ENCODE peak calls at places on chromosomes 5 and 9, in eight cellular contexts. U, G, N, L, A, F, E and S are unnamed samples.

GRCh38 chr5:9009931-9010652 is 535.8 kb downstream of the SEMA5A start:
- DNase-seq in N (no peak), A (no peak), G (no peak), E (no peak), L (no peak), U (peak), F (no peak), S (no peak)

GRCh38 chr5:15393146-15393545 is 106.8 kb upstream of the FBXL7 start:
- DNase-seq in G (no peak), F (no peak), N (no peak), E (no peak), A (no peak), L (no peak), U (no peak), S (no peak)

GRCh38 chr5:1734271-1734907 is 65.2 kb downstream of the MRPL36 start:
- DNase-seq in U (no peak), F (no peak), E (no peak), L (no peak), N (no peak), A (peak), G (no peak), S (no peak)

GRCh38 chr5:177066227-177066626 is 20.5 kb upstream of the FGFR4 start:
- DNase-seq in F (no peak), E (no peak), U (no peak), G (no peak), L (no peak), N (no peak), A (no peak), S (no peak)

GRCh38 chr9:85898288-85898802 is 42.6 kb upstream of the NAA35 start:
- DNase-seq in A (no peak), N (no peak), G (no peak), F (no peak), L (no peak), E (no peak), U (no peak), S (no peak)

GRCh38 chr9:137820161-137820855 is 57.3 kb upstream of the CACNA1B start:
- DNase-seq in F (peak), L (no peak), G (no peak), N (no peak), E (no peak), U (no peak), A (no peak), S (no peak)

GRCh38 chr5:153658606-153659005 is 168.1 kb downstream of the GRIA1 start:
- DNase-seq in F (no peak), G (no peak), A (no peak), L (no peak), E (no peak), U (peak), N (no peak), S (no peak)

GRCh38 chr9:136658849-136659535 is 3.7 kb upstream of the EGFL7 start:
- DNase-seq in A (no peak), G (no peak), F (peak), L (no peak), E (no peak), N (peak), U (no peak), S (no peak)

GRCh38 chr9:71361357-71361756 is 239.9 kb upstream of the TRPM3 start:
- DNase-seq in F (no peak), U (no peak), N (no peak), A (no peak), L (no peak), E (no peak), G (no peak), S (no peak)

GRCh38 chr9:89359636-89360315 is 41.5 kb downstream of the SECISBP2 start:
- DNase-seq in U (no peak), L (no peak), G (no peak), F (no peak), N (no peak), A (no peak), E (no peak), S (no peak)

GRCh38 chr5:76601470-76601869 is 21.7 kb downstream of the F2RL2 start:
- DNase-seq in F (no peak), G (peak), N (no peak), U (peak), A (no peak), E (no peak), L (peak), S (peak)

GRCh38 chr9:29966247-29966646 is 2393.0 kb upstream of the C9orf72 start:
- DNase-seq in U (peak), L (no peak), F (no peak), N (no peak), G (no peak), A (no peak), E (no peak), S (no peak)

GRCh38 chr9:37327553-37327952 is 94.9 kb upstream of the GRHPR start:
- DNase-seq in A (peak), L (no peak), N (no peak), F (no peak), G (no peak), U (no peak), E (no peak), S (no peak)

GRCh38 chr5:152164860-152165259 is 240.2 kb upstream of the GLRA1 start:
- DNase-seq in N (no peak), E (no peak), A (no peak), L (no peak), U (no peak), G (no peak), F (no peak), S (no peak)

GRCh38 chr9:128151343-128152132 is 2.3 kb downstream of the LCN2 start:
- DNase-seq in E (peak), A (no peak), L (no peak), N (no peak), F (peak), G (no peak), U (no peak), S (no peak)

GRCh38 chr9:134662143-134662876 is 20.7 kb downstream of the COL5A1 start:
- DNase-seq in E (peak), L (no peak), G (peak), U (peak), F (peak), N (no peak), A (no peak), S (no peak)

GRCh38 chr5:94613583-94613982 is 4.8 kb downstream of the KIAA0825 start:
- DNase-seq in E (no peak), U (no peak), G (no peak), L (peak), A (no peak), N (no peak), F (no peak), S (peak)

GRCh38 chr9:87703636-87704276 is 22.2 kb upstream of the CTSL start:
- DNase-seq in U (peak), G (no peak), F (no peak), A (no peak), L (no peak), N (no peak), E (no peak), S (no peak)

GRCh38 chr9:124625084-124625483 is 117.9 kb upstream of the NR5A1 start:
- DNase-seq in N (no peak), L (no peak), U (no peak), A (no peak), E (no peak), F (no peak), G (no peak), S (no peak)

GRCh38 chr9:89621031-89621430 is 16.2 kb downstream of the GADD45G start:
- DNase-seq in A (no peak), L (no peak), G (no peak), N (no peak), U (no peak), F (no peak), E (no peak), S (no peak)

GRCh38 chr5:1418238-1418920 is 26.9 kb downstream of the SLC6A3 start:
- DNase-seq in U (no peak), N (no peak), E (no peak), L (no peak), F (peak), G (no peak), A (peak), S (no peak)

GRCh38 chr9:110189001-110189400 is 19.0 kb downstream of the C9orf152 start:
- DNase-seq in U (no peak), L (no peak), E (peak), G (no peak), F (no peak), N (no peak), A (no peak), S (no peak)

GRCh38 chr5:133926960-133927615 is 41.3 kb downstream of the C5orf15 start:
- DNase-seq in A (no peak), U (no peak), G (peak), L (no peak), E (no peak), N (no peak), F (no peak), S (no peak)

GRCh38 chr5:97501286-97501964 is 318.4 kb upstream of the RIOK2 start:
- DNase-seq in E (no peak), N (no peak), L (no peak), A (no peak), U (peak), G (no peak), F (no peak), S (no peak)

GRCh38 chr5:60613826-60614225 is 86.1 kb downstream of the DEPDC1B start:
- DNase-seq in G (no peak), N (no peak), L (no peak), F (no peak), E (no peak), U (no peak), A (no peak), S (peak)

DNA sequence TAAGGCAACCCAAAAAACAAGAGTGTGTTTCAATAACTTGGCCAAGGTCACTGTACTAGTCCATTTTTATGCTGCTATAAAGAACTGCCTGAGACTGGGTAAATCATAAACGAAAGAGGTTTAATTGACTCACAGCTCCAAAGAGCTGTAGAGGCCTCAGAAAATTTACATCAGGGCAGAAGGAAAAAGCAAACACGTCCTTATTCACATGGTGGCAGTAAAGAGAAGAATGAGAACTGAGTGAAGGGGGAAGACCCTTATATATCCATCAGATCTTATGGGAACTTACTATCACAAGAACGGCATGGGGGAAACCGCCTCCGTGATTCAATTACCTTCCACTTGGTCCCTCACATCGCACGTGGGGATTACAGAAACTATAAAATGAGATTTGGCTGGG is 64.3 kb upstream of the CAMK4 start:
- DNase-seq in F (no peak), E (no peak), N (no peak), U (no peak), L (no peak), G (no peak), A (no peak), S (no peak)
- TF ChIP-seq CTCF in F (no peak), E (no peak), N (peak), U (no peak), L (no peak), G (no peak), A (no peak), S (peak)

DNA sequence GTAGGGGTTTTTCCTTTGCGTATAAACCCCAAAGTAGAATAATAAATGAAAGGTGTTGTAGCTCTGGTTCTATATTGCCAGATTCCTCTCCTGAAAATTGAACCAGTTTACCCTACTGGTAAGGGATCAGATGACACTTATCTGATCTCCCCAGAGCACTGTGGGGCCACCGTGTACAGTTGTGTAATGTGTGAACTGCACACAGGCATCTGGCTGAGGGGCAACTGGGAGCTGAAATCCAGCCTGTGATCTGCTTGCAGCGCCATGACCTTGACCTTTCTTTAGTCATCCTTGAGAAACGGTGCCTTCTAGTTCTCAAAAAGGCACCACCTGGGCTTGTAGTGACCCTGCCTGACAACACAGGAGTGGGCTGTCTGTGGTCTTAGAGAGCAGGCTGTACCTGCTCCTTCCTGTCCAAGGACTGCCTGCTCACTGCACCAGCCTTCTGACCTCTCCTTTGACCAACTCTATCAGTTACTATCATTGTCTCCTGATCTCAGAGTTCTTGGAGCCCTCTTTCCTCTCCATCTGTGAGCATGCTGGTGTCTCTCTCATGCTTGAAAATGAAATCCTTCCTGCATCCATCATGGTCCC is 40.2 kb downstream of the PDE6A start:
- DNase-seq in G (no peak), U (no peak), F (no peak), N (no peak), A (no peak), E (no peak), L (no peak), S (no peak)
- TF ChIP-seq CTCF in G (no peak), U (no peak), F (no peak), N (no peak), A (no peak), E (no peak), L (no peak), S (no peak)

GRCh38 chr5:72523960-72524582 is 16.9 kb upstream of the ZNF366 start:
- DNase-seq in N (no peak), E (no peak), G (peak), A (peak), U (peak), L (peak), F (no peak), S (peak)
- TF ChIP-seq CTCF in N (peak), E (no peak), G (peak), A (peak), U (peak), L (peak), F (peak), S (peak)

GRCh38 chr5:148729182-148729581 is 74.9 kb upstream of the HTR4 start:
- DNase-seq in F (no peak), A (no peak), E (no peak), U (no peak), G (no peak), L (no peak), N (no peak), S (no peak)
- TF ChIP-seq CTCF in F (no peak), A (no peak), E (no peak), U (no peak), G (peak), L (no peak), N (peak), S (no peak)